ENCODE peak calls at places on chromosomes 13 and 19, in eight cellular contexts. D is tibial artery, H is adrenal gland, S is cardiac muscle cell, Q is mesendoderm, E is neuronal stem cell, N is fibroblast of lung, G is WERI-Rb-1. J is an unnamed sample.

GRCh38 chr13:20608438-20609020 is 41.6 kb downstream of the IFT88 start:
- DNase-seq in D (no peak), H (no peak), S (peak), Q (no peak), E (no peak), N (peak), G (no peak), J (no peak)

GRCh38 chr13:33191425-33192221 is 93.9 kb downstream of the STARD13 start:
- DNase-seq in D (no peak), H (peak), S (no peak), Q (no peak), E (no peak), N (peak), G (no peak), J (no peak)

GRCh38 chr19:34313188-34313587 is 51.8 kb upstream of the GPI start:
- DNase-seq in D (no peak), H (peak), S (peak), Q (no peak), E (no peak), N (peak), G (no peak), J (no peak)

GRCh38 chr13:100314132-100314910 is 225.4 kb downstream of the PCCA start:
- DNase-seq in D (no peak), H (no peak), S (no peak), Q (no peak), E (no peak), N (no peak), G (peak), J (no peak)

GRCh38 chr13:24038846-24039330 is 121.6 kb upstream of the SPATA13 start:
- DNase-seq in D (no peak), H (no peak), S (peak), Q (no peak), E (no peak), N (peak), G (no peak), J (peak)

GRCh38 chr19:56667311-56667870 is 4.2 kb downstream of the ZNF835 start:
- DNase-seq in D (peak), H (peak), S (no peak), Q (peak), E (no peak), N (no peak), G (no peak), J (no peak)

GRCh38 chr19:37329686-37330085 is 41.2 kb upstream of the ZNF527 start:
- DNase-seq in D (no peak), H (no peak), S (no peak), Q (peak), E (no peak), N (no peak), G (peak), J (no peak)

GRCh38 chr13:51815848-51816247 is 11.9 kb upstream of the DHRS12 start:
- DNase-seq in D (no peak), H (peak), S (no peak), Q (no peak), E (no peak), N (no peak), G (no peak), J (no peak)

GRCh38 chr13:29758591-29759114 is 91.8 kb downstream of the UBL3 start:
- DNase-seq in D (no peak), H (peak), S (peak), Q (no peak), E (no peak), N (no peak), G (no peak), J (peak)

GRCh38 chr19:18339703-18340102 is 695 bp upstream of the PGPEP1 start:
- DNase-seq in D (no peak), H (no peak), S (no peak), Q (peak), E (no peak), N (no peak), G (peak), J (no peak)

GRCh38 chr19:39053276-39054090 is 21.1 kb upstream of the FBXO27 start:
- DNase-seq in D (no peak), H (no peak), S (no peak), Q (no peak), E (no peak), N (no peak), G (no peak), J (peak)

GRCh38 chr13:113489171-113489548 is 1.4 kb downstream of the DCUN1D2 start:
- DNase-seq in D (no peak), H (peak), S (no peak), Q (peak), E (peak), N (no peak), G (no peak), J (no peak)

GRCh38 chr19:58311345-58311744 is 6.2 kb downstream of the ERVK3-1 start:
- DNase-seq in D (no peak), H (no peak), S (no peak), Q (no peak), E (no peak), N (no peak), G (no peak), J (no peak)

GRCh38 chr19:13621413-13621812 is 115.1 kb upstream of the CACNA1A start:
- DNase-seq in D (peak), H (peak), S (peak), Q (peak), E (no peak), N (peak), G (no peak), J (no peak)

GRCh38 chr19:12695090-12695489 is 1.3 kb downstream of the FBXW9 start:
- DNase-seq in D (no peak), H (no peak), S (no peak), Q (no peak), E (no peak), N (no peak), G (no peak), J (no peak)

GRCh38 chr13:99988469-99989375 is 7.1 kb downstream of the ZIC2 start:
- DNase-seq in D (no peak), H (no peak), S (no peak), Q (peak), E (peak), N (no peak), G (no peak), J (no peak)

GRCh38 chr19:35195822-35196221 is 32.7 kb downstream of the FAM187B start:
- DNase-seq in D (no peak), H (peak), S (no peak), Q (no peak), E (no peak), N (no peak), G (no peak), J (no peak)

GRCh38 chr13:98254541-98254940 is 77.5 kb upstream of the RNF113B start:
- DNase-seq in D (no peak), H (no peak), S (no peak), Q (no peak), E (no peak), N (peak), G (no peak), J (no peak)

GRCh38 chr19:41584931-41585330 is 9.0 kb downstream of the CEACAM21 start:
- DNase-seq in D (no peak), H (no peak), S (no peak), Q (no peak), E (no peak), N (no peak), G (no peak), J (no peak)

GRCh38 chr19:28294395-28294794 is 918.6 kb downstream of the UQCRFS1 start:
- DNase-seq in D (no peak), H (no peak), S (peak), Q (peak), E (no peak), N (peak), G (no peak), J (no peak)

GRCh38 chr19:33767898-33768413 is 28.7 kb upstream of the KCTD15 start:
- DNase-seq in D (no peak), H (no peak), S (peak), Q (peak), E (peak), N (peak), G (no peak), J (no peak)

GRCh38 chr13:28640861-28641599 is 17.9 kb upstream of the POMP start:
- DNase-seq in D (no peak), H (no peak), S (no peak), Q (no peak), E (no peak), N (no peak), G (no peak), J (no peak)

GRCh38 chr13:104837756-104838155 is 1697.7 kb downstream of the EFNB2 start:
- DNase-seq in D (no peak), H (peak), S (no peak), Q (no peak), E (no peak), N (no peak), G (no peak), J (no peak)

GRCh38 chr19:58009301-58009665 is 6.7 kb upstream of the ZNF606 start:
- DNase-seq in D (no peak), H (no peak), S (no peak), Q (no peak), E (no peak), N (no peak), G (no peak), J (no peak)

GRCh38 chr13:32134991-32135390 is 103.4 kb downstream of the FRY start:
- DNase-seq in D (no peak), H (no peak), S (no peak), Q (no peak), E (no peak), N (peak), G (no peak), J (no peak)

GRCh38 chr13:98141938-98142426 is 912 bp upstream of the FARP1 start:
- DNase-seq in D (peak), H (peak), S (peak), Q (peak), E (peak), N (no peak), G (no peak), J (no peak)

GRCh38 chr19:23381114-23381513 is 14.2 kb downstream of the ZNF91 start:
- DNase-seq in D (no peak), H (no peak), S (no peak), Q (no peak), E (no peak), N (no peak), G (no peak), J (no peak)

GRCh38 chr13:64480206-64480605 is 2749.9 kb downstream of the PCDH9 start:
- DNase-seq in D (no peak), H (no peak), S (no peak), Q (no peak), E (no peak), N (no peak), G (no peak), J (no peak)

GRCh38 chr13:102869948-102870676 is 24.3 kb downstream of the ERCC5 start:
- DNase-seq in D (no peak), H (no peak), S (no peak), Q (no peak), E (no peak), N (peak), G (no peak), J (no peak)

GRCh38 chr13:106143930-106144709 is 391.3 kb downstream of the EFNB2 start:
- DNase-seq in D (no peak), H (no peak), S (no peak), Q (peak), E (no peak), N (no peak), G (no peak), J (no peak)

GRCh38 chr19:13038306-13039210 is 43.3 kb downstream of the NFIX start:
- DNase-seq in D (no peak), H (no peak), S (no peak), Q (no peak), E (no peak), N (no peak), G (no peak), J (no peak)

GRCh38 chr13:93409816-93410215 is 183.2 kb downstream of the GPC6 start:
- DNase-seq in D (no peak), H (no peak), S (peak), Q (no peak), E (no peak), N (peak), G (peak), J (no peak)

GRCh38 chr19:57512845-57513244 is 13.1 kb downstream of the ZNF773 start:
- DNase-seq in D (no peak), H (no peak), S (peak), Q (peak), E (no peak), N (peak), G (no peak), J (no peak)

GRCh38 chr13:112926993-112927392 is 42.0 kb upstream of the MCF2L start:
- DNase-seq in D (no peak), H (peak), S (no peak), Q (no peak), E (no peak), N (no peak), G (no peak), J (no peak)

GRCh38 chr13:98927954-98928927 is 49.6 kb downstream of the DOCK9 start:
- DNase-seq in D (no peak), H (no peak), S (peak), Q (peak), E (no peak), N (peak), G (no peak), J (no peak)

GRCh38 chr13:99528547-99528946 is 27.3 kb downstream of the TM9SF2 start:
- DNase-seq in D (no peak), H (no peak), S (peak), Q (no peak), E (no peak), N (no peak), G (peak), J (no peak)

DNA sequence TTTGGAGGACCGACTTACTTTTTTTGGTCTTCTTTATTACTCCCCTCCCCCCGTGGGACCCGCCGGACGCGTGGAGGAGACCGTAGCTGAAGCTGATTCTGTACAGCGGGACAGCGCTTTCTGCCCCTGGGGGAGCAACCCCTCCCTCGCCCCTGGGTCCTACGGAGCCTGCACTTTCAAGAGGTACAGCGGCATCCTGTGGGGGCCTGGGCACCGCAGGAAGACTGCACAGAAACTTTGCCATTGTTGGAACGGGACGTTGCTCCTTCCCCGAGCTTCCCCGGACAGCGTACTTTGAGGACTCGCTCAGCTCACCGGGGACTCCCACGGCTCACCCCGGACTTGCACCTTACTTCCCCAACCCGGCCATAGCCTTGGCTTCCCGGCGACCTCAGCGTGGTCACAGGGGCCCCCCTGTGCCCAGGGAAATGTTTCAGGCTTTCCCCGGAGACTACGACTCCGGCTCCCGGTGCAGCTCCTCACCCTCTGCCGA is 409 bp downstream of the FOSB start:
- DNase-seq in D (peak), H (peak), S (peak), Q (peak), E (no peak), N (no peak), G (peak), J (no peak)
- H3K27ac ChIP-seq in D (peak), H (peak), S (peak), Q (no peak), E (no peak), N (peak), G (peak), J (no peak)

GRCh38 chr19:5896365-5897076 is 7.1 kb downstream of the NDUFA11 start:
- DNase-seq in D (no peak), H (no peak), S (no peak), Q (no peak), E (no peak), N (no peak), G (no peak), J (no peak)

GRCh38 chr19:5893907-5894703 is 9.5 kb downstream of the NDUFA11 start:
- DNase-seq in D (no peak), H (peak), S (no peak), Q (no peak), E (no peak), N (no peak), G (no peak), J (no peak)

GRCh38 chr19:5895890-5896289 is 7.7 kb downstream of the NDUFA11 start:
- DNase-seq in D (no peak), H (peak), S (no peak), Q (no peak), E (no peak), N (no peak), G (peak), J (no peak)

GRCh38 chr19:5894704-5895349 is 8.8 kb downstream of the NDUFA11 start:
- DNase-seq in D (no peak), H (peak), S (no peak), Q (no peak), E (no peak), N (no peak), G (no peak), J (no peak)

GRCh38 chr19:5895409-5895808 is 8.2 kb downstream of the NDUFA11 start:
- DNase-seq in D (no peak), H (peak), S (no peak), Q (no peak), E (no peak), N (no peak), G (no peak), J (no peak)
- H3K27ac ChIP-seq in D (no peak), H (peak), S (peak), Q (no peak), E (no peak), N (no peak), G (no peak), J (no peak)

DNA sequence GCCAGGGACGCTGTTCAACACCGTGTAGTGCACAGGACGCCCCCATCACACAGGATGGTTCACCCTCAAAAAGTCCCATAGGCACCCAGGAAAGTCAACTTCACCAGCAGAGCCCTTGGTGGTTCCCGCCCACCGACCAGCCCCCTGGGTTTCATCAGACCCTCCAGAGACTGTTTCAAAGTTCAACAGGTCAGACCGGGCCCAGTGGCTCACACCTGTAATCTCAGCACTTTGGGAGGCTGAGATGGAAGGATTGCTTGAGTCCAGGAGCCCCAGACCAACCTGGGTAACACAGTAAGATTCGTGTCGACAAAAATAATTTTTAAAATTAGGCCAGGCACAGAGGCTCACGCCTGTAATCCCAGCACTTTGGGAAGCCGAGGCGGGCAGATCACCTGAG is 61.0 kb downstream of the MYO9B start:
- DNase-seq in D (no peak), H (no peak), S (no peak), Q (no peak), E (no peak), N (no peak), G (no peak), J (no peak)
- H3K27ac ChIP-seq in D (peak), H (peak), S (peak), Q (peak), E (no peak), N (no peak), G (no peak), J (no peak)

GRCh38 chr19:55492362-55492944 is 4.2 kb downstream of the SSC5D start:
- DNase-seq in D (no peak), H (no peak), S (no peak), Q (no peak), E (no peak), N (no peak), G (no peak), J (peak)
- H3K27ac ChIP-seq in D (no peak), H (no peak), S (no peak), Q (no peak), E (no peak), N (no peak), G (no peak), J (no peak)

GRCh38 chr19:46985532-46986415 is 33.9 kb upstream of the NPAS1 start:
- DNase-seq in D (no peak), H (no peak), S (no peak), Q (no peak), E (no peak), N (no peak), G (no peak), J (no peak)
- H3K27ac ChIP-seq in D (peak), H (no peak), S (peak), Q (no peak), E (no peak), N (no peak), G (no peak), J (no peak)

GRCh38 chr13:41588899-41589298 is 131.5 kb downstream of the RGCC start:
- DNase-seq in D (no peak), H (no peak), S (peak), Q (peak), E (no peak), N (peak), G (no peak), J (no peak)
- H3K27ac ChIP-seq in D (no peak), H (no peak), S (no peak), Q (no peak), E (no peak), N (peak), G (no peak), J (no peak)

GRCh38 chr13:73059460-73060250 is 850 bp downstream of the KLF5 start:
- DNase-seq in D (peak), H (peak), S (no peak), Q (peak), E (peak), N (peak), G (peak), J (no peak)

GRCh38 chr13:73058741-73059459 is at the start of gene KLF5:
- DNase-seq in D (peak), H (peak), S (peak), Q (peak), E (peak), N (peak), G (peak), J (peak)

GRCh38 chr13:73057284-73058025 is 1.4 kb upstream of the KLF5 start:
- DNase-seq in D (no peak), H (no peak), S (no peak), Q (no peak), E (no peak), N (no peak), G (no peak), J (no peak)

GRCh38 chr13:73056054-73056962 is 2.5 kb upstream of the KLF5 start:
- DNase-seq in D (no peak), H (no peak), S (peak), Q (no peak), E (no peak), N (peak), G (no peak), J (no peak)

GRCh38 chr13:73058432-73058740 is 419 bp upstream of the KLF5 start:
- DNase-seq in D (no peak), H (no peak), S (no peak), Q (no peak), E (no peak), N (no peak), G (no peak), J (no peak)
- H3K27ac ChIP-seq in D (peak), H (no peak), S (no peak), Q (no peak), E (no peak), N (no peak), G (no peak), J (no peak)

GRCh38 chr13:45519473-45519872 is 54.7 kb downstream of the COG3 start:
- DNase-seq in D (no peak), H (no peak), S (no peak), Q (no peak), E (no peak), N (no peak), G (no peak), J (no peak)
- H3K27ac ChIP-seq in D (no peak), H (no peak), S (no peak), Q (no peak), E (no peak), N (no peak), G (no peak), J (no peak)